ENCODE peak calls at places on chromosomes 7 and 10, in seven cellular contexts. R is MM.1S; W is breast epithelium; F is hepatocyte; U is heart left ventricle; X is HFF-Myc; N is naive thymus-derived CD4-positive, alpha-beta T cell. S is an unnamed sample.
A peak's percentile ranks its signal among the peaks of the same experiment; 100 is the strongest.

GRCh38 chr7:98872328-98872924 is 2.6 kb upstream of the TMEM130 start:
- DNase-seq in U (no peak), W (no peak), N (peak; percentile 20), F (no peak), X (no peak), R (peak; percentile 56), S (peak; percentile 27)

GRCh38 chr10:27192284-27192683 is 37.1 kb downstream of the MASTL start:
- DNase-seq in R (no peak), F (peak; percentile 25), W (no peak), N (no peak), U (no peak), X (peak; percentile 63), S (no peak)

GRCh38 chr10:109883859-109884771 is 39.2 kb downstream of the XPNPEP1 start:
- DNase-seq in F (peak; percentile 92), W (no peak), N (peak; percentile 56), X (peak; percentile 88), R (peak; percentile 72), U (peak; percentile 76), S (peak; percentile 61)

GRCh38 chr7:94530114-94530513 is 20.5 kb downstream of the CASD1 start:
- DNase-seq in F (no peak), N (no peak), R (no peak), W (no peak), U (no peak), X (no peak), S (no peak)

GRCh38 chr10:122299423-122300075 is 28.5 kb downstream of the BTBD16 start:
- DNase-seq in N (no peak), R (no peak), W (no peak), U (no peak), F (no peak), X (no peak), S (no peak)

GRCh38 chr10:51369903-51370302 is 295.6 kb downstream of the PRKG1 start:
- DNase-seq in W (no peak), N (no peak), R (no peak), X (peak; percentile 20), F (no peak), U (no peak), S (no peak)

GRCh38 chr7:132738254-132738653 is 162.0 kb upstream of the PLXNA4 start:
- DNase-seq in R (no peak), X (peak; percentile 54), W (no peak), F (no peak), N (no peak), U (no peak), S (no peak)

GRCh38 chr7:151968357-151968756 is 12.1 kb downstream of the GALNTL5 start:
- DNase-seq in F (no peak), X (no peak), R (no peak), W (no peak), U (no peak), N (no peak), S (no peak)

GRCh38 chr10:125444790-125445189 is 238.2 kb downstream of the TEX36 start:
- DNase-seq in R (no peak), U (no peak), W (no peak), X (no peak), F (no peak), N (no peak), S (no peak)

GRCh38 chr7:44072364-44073231 is 7.2 kb upstream of the PGAM2 start:
- DNase-seq in F (peak; percentile 84), N (no peak), X (peak; percentile 83), U (peak; percentile 84), W (peak; percentile 72), R (no peak), S (peak; percentile 25)

GRCh38 chr10:93512565-93512964 is 16.2 kb downstream of the CEP55 start:
- DNase-seq in W (no peak), U (no peak), F (no peak), N (no peak), X (no peak), R (no peak), S (no peak)

GRCh38 chr10:103855424-103855823 is at the start of gene SH3PXD2A:
- DNase-seq in N (peak; percentile 14), R (no peak), U (peak; percentile 72), F (peak; percentile 83), W (no peak), X (no peak), S (peak; percentile 17)

GRCh38 chr7:81886211-81886764 is 116.4 kb upstream of the HGF start:
- DNase-seq in X (no peak), N (no peak), R (no peak), U (no peak), W (no peak), F (no peak), S (no peak)

GRCh38 chr7:131778601-131779000 is 222.2 kb upstream of the PODXL start:
- DNase-seq in U (no peak), N (no peak), X (no peak), F (no peak), W (no peak), R (no peak), S (no peak)

GRCh38 chr10:69042417-69042816 is 45.5 kb upstream of the SRGN start:
- DNase-seq in X (no peak), W (no peak), U (no peak), N (no peak), R (no peak), F (no peak), S (no peak)

GRCh38 chr7:96833701-96834453 is 124.2 kb upstream of the SEM1 start:
- DNase-seq in X (no peak), W (no peak), N (no peak), R (no peak), F (no peak), U (no peak), S (no peak)

GRCh38 chr10:79188154-79188763 is 119.5 kb downstream of the ZMIZ1 start:
- DNase-seq in X (no peak), W (no peak), U (no peak), R (no peak), F (peak; percentile 56), N (no peak), S (no peak)

GRCh38 chr10:122419016-122419415 is 35.4 kb upstream of the ARMS2 start:
- DNase-seq in F (no peak), N (no peak), W (no peak), R (no peak), U (no peak), X (no peak), S (no peak)

GRCh38 chr10:24814568-24815313 is 91.1 kb upstream of the ARHGAP21 start:
- DNase-seq in W (no peak), X (no peak), F (no peak), R (no peak), N (no peak), U (no peak), S (no peak)

GRCh38 chr7:78985509-78985908 is 468.0 kb downstream of the MAGI2 start:
- DNase-seq in U (no peak), F (no peak), R (no peak), X (no peak), W (no peak), N (no peak), S (no peak)

GRCh38 chr7:158765020-158765419 is 60.4 kb upstream of the NCAPG2 start:
- DNase-seq in X (no peak), U (no peak), F (no peak), W (no peak), R (no peak), N (no peak), S (no peak)

GRCh38 chr10:97865488-97865887 is 15.8 kb downstream of the GOLGA7B start:
- DNase-seq in U (no peak), F (no peak), W (no peak), X (no peak), R (no peak), N (no peak), S (no peak)

GRCh38 chr10:130048081-130048480 is 62.5 kb downstream of the C10orf143 start:
- DNase-seq in X (no peak), U (no peak), R (no peak), N (no peak), W (no peak), F (no peak), S (no peak)

GRCh38 chr10:82319558-82319957 is 444.6 kb downstream of the NRG3 start:
- DNase-seq in U (no peak), N (no peak), X (no peak), W (no peak), R (no peak), F (no peak), S (no peak)

GRCh38 chr7:69968969-69969368 is 370.7 kb downstream of the AUTS2 start:
- DNase-seq in R (no peak), F (no peak), X (no peak), U (no peak), N (no peak), W (no peak), S (no peak)
- H3K4me3 ChIP-seq in R (no peak overlapping the region), F (no peak overlapping the region), X (no peak overlapping the region), U (peak overlapping the region; percentile 45), N (no peak overlapping the region), W (no peak overlapping the region), S (no peak overlapping the region)

GRCh38 chr10:32445740-32446615 is at the start of gene CCDC7:
- DNase-seq in F (peak; percentile 94), U (peak; percentile 87), R (peak; percentile 91), N (peak; percentile 88), W (peak; percentile 68), X (peak; percentile 49), S (peak; percentile 88)
- H3K4me3 ChIP-seq in F (peak within 1 kb of the TSS; percentile 27), U (peak within 1 kb of the TSS; percentile 86), R (peak within 1 kb of the TSS; percentile 75), N (peak within 1 kb of the TSS; percentile 79), W (peak within 1 kb of the TSS; percentile 78), X (peak within 1 kb of the TSS; percentile 70), S (peak within 1 kb of the TSS; percentile 92)

DNA sequence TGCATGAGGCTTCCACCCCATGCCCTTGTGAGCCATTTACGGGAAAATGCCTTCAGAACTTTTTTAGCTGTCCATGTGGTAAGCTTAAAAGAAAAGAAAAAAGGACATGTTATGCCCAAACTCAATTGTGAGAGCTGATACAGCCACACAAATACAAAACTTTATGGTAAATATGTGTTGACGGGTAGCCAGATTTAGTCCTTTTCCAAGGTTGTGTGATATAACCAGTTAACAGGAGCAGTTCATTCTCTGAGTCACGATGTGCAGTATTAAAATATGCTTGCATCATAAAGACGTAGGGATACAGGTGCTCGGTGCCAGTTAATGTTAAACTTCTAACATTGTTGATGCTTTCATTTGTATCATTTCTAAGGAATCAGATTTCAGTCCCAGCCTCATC is 350.4 kb downstream of the DNAJB6 start:
- DNase-seq in U (no peak), R (no peak), F (no peak), X (no peak), W (no peak), N (no peak), S (no peak)
- H3K4me3 ChIP-seq in U (no peak overlapping the region), R (no peak overlapping the region), F (no peak overlapping the region), X (no peak overlapping the region), W (no peak overlapping the region), N (no peak overlapping the region), S (no peak overlapping the region)

GRCh38 chr10:63515002-63515763 is 6.0 kb upstream of the REEP3 start:
- DNase-seq in R (no peak), U (no peak), X (no peak), F (peak; percentile 8), W (no peak), N (no peak), S (peak; percentile 10)
- H3K4me3 ChIP-seq in R (no peak overlapping the region), U (no peak overlapping the region), X (no peak overlapping the region), F (no peak overlapping the region), W (peak overlapping the region; percentile 18), N (no peak overlapping the region), S (no peak overlapping the region)

S was measured in CD4-positive, alpha-beta memory T cell.